ENCODE peak calls at places on chromosomes 4 and X, in seven cellular contexts. One of them, this sample, is unnamed.

GRCh38 chrX:71976753-71977152 is 66.1 kb downstream of the NHSL2 start:
- DNase-seq in brain microvascular endothelial cell: no peak
- DNase-seq in T1000: no peak
- DNase-seq in EH: no peak
- DNase-seq in naive B cell: no peak
- DNase-seq in Right ventricle myocardium superior: no peak
- DNase-seq in A172: no peak
- DNase-seq in this sample: no peak

GRCh38 chr4:137393043-137393442 is 139.3 kb downstream of the PCDH18 start:
- DNase-seq in Right ventricle myocardium superior: peak; percentile 38
- DNase-seq in A172: no peak
- DNase-seq in EH: no peak
- DNase-seq in naive B cell: no peak
- DNase-seq in T1000: no peak
- DNase-seq in brain microvascular endothelial cell: peak; percentile 27
- DNase-seq in this sample: peak; percentile 89

GRCh38 chrX:12878536-12878935 is 11.7 kb downstream of the TLR7 start:
- DNase-seq in brain microvascular endothelial cell: no peak
- DNase-seq in naive B cell: no peak
- DNase-seq in EH: no peak
- DNase-seq in T1000: no peak
- DNase-seq in A172: no peak
- DNase-seq in Right ventricle myocardium superior: no peak
- DNase-seq in this sample: peak; percentile 5

GRCh38 chr4:121693450-121693849 is 3.3 kb downstream of the ANXA5 start:
- DNase-seq in EH: no peak
- DNase-seq in brain microvascular endothelial cell: no peak
- DNase-seq in A172: no peak
- DNase-seq in T1000: no peak
- DNase-seq in Right ventricle myocardium superior: no peak
- DNase-seq in naive B cell: no peak
- DNase-seq in this sample: no peak

GRCh38 chrX:124347242-124347641 is 879 bp downstream of the SH2D1A start:
- DNase-seq in EH: no peak
- DNase-seq in Right ventricle myocardium superior: no peak
- DNase-seq in A172: no peak
- DNase-seq in T1000: no peak
- DNase-seq in naive B cell: no peak
- DNase-seq in brain microvascular endothelial cell: no peak
- DNase-seq in this sample: no peak

GRCh38 chr4:147492761-147493160 is 11.9 kb downstream of the EDNRA start:
- DNase-seq in Right ventricle myocardium superior: no peak
- DNase-seq in A172: no peak
- DNase-seq in naive B cell: no peak
- DNase-seq in EH: peak; percentile 89
- DNase-seq in T1000: no peak
- DNase-seq in brain microvascular endothelial cell: peak; percentile 92
- DNase-seq in this sample: peak; percentile 73

GRCh38 chrX:19678941-19679340 is 163.6 kb upstream of the MAP3K15 start:
- DNase-seq in brain microvascular endothelial cell: no peak
- DNase-seq in naive B cell: peak; percentile 30
- DNase-seq in EH: no peak
- DNase-seq in A172: no peak
- DNase-seq in T1000: no peak
- DNase-seq in Right ventricle myocardium superior: no peak
- DNase-seq in this sample: no peak

GRCh38 chr4:179804440-179804839 is 2362.2 kb upstream of the AGA start:
- DNase-seq in EH: no peak
- DNase-seq in T1000: peak; percentile 26
- DNase-seq in Right ventricle myocardium superior: no peak
- DNase-seq in A172: peak; percentile 67
- DNase-seq in brain microvascular endothelial cell: no peak
- DNase-seq in naive B cell: no peak
- DNase-seq in this sample: no peak

GRCh38 chr4:6560416-6561172 is 14.4 kb upstream of the MAN2B2 start:
- DNase-seq in EH: peak; percentile 64
- DNase-seq in Right ventricle myocardium superior: peak; percentile 20
- DNase-seq in brain microvascular endothelial cell: peak; percentile 47
- DNase-seq in naive B cell: no peak
- DNase-seq in T1000: no peak
- DNase-seq in A172: no peak
- DNase-seq in this sample: no peak

GRCh38 chr4:161680146-161680545 is 483.7 kb downstream of the FSTL5 start:
- DNase-seq in EH: no peak
- DNase-seq in naive B cell: no peak
- DNase-seq in A172: no peak
- DNase-seq in brain microvascular endothelial cell: no peak
- DNase-seq in Right ventricle myocardium superior: no peak
- DNase-seq in T1000: no peak
- DNase-seq in this sample: peak; percentile 8

GRCh38 chr4:16222957-16223527 is 3.2 kb downstream of the TAPT1 start:
- DNase-seq in Right ventricle myocardium superior: no peak
- DNase-seq in T1000: no peak
- DNase-seq in naive B cell: no peak
- DNase-seq in EH: no peak
- DNase-seq in brain microvascular endothelial cell: no peak
- DNase-seq in A172: no peak
- DNase-seq in this sample: no peak

GRCh38 chr4:185508162-185508561 is 27.1 kb downstream of the PDLIM3 start:
- DNase-seq in A172: no peak
- DNase-seq in T1000: no peak
- DNase-seq in naive B cell: no peak
- DNase-seq in brain microvascular endothelial cell: no peak
- DNase-seq in EH: no peak
- DNase-seq in Right ventricle myocardium superior: no peak
- DNase-seq in this sample: peak; percentile 90

GRCh38 chr4:77358315-77358928 is 201.4 kb downstream of the CCNG2 start:
- DNase-seq in T1000: no peak
- DNase-seq in A172: peak; percentile 23
- DNase-seq in naive B cell: peak; percentile 4
- DNase-seq in Right ventricle myocardium superior: no peak
- DNase-seq in EH: peak; percentile 52
- DNase-seq in brain microvascular endothelial cell: peak; percentile 24
- DNase-seq in this sample: peak; percentile 60

GRCh38 chr4:42865572-42866189 is 26.8 kb upstream of the GRXCR1 start:
- DNase-seq in naive B cell: peak; percentile 45
- DNase-seq in EH: peak; percentile 24
- DNase-seq in Right ventricle myocardium superior: no peak
- DNase-seq in A172: peak; percentile 42
- DNase-seq in T1000: peak; percentile 49
- DNase-seq in brain microvascular endothelial cell: peak; percentile 60
- DNase-seq in this sample: peak; percentile 77

GRCh38 chrX:44036336-44036735 is 63.1 kb upstream of the NDP start:
- DNase-seq in naive B cell: no peak
- DNase-seq in EH: peak; percentile 14
- DNase-seq in brain microvascular endothelial cell: peak; percentile 84
- DNase-seq in Right ventricle myocardium superior: no peak
- DNase-seq in T1000: no peak
- DNase-seq in A172: peak; percentile 70
- DNase-seq in this sample: peak; percentile 1

GRCh38 chr4:105944535-105944934 is 49.3 kb downstream of the NPNT start:
- DNase-seq in EH: peak; percentile 96
- DNase-seq in brain microvascular endothelial cell: peak; percentile 48
- DNase-seq in T1000: no peak
- DNase-seq in A172: peak; percentile 41
- DNase-seq in naive B cell: no peak
- DNase-seq in Right ventricle myocardium superior: no peak
- DNase-seq in this sample: no peak

GRCh38 chr4:102868153-102868781 is 525 bp upstream of the CISD2 start:
- DNase-seq in naive B cell: no peak
- DNase-seq in EH: no peak
- DNase-seq in A172: no peak
- DNase-seq in Right ventricle myocardium superior: peak; percentile 43
- DNase-seq in brain microvascular endothelial cell: no peak
- DNase-seq in T1000: no peak
- DNase-seq in this sample: no peak

GRCh38 chrX:119917877-119918276 is 22.2 kb downstream of the AKAP14 start:
- DNase-seq in A172: no peak
- DNase-seq in naive B cell: no peak
- DNase-seq in T1000: no peak
- DNase-seq in brain microvascular endothelial cell: no peak
- DNase-seq in Right ventricle myocardium superior: no peak
- DNase-seq in EH: no peak
- DNase-seq in this sample: no peak

GRCh38 chr4:109041463-109041862 is 261.0 kb downstream of the COL25A1 start:
- DNase-seq in EH: peak; percentile 66
- DNase-seq in naive B cell: no peak
- DNase-seq in A172: peak; percentile 66
- DNase-seq in T1000: no peak
- DNase-seq in Right ventricle myocardium superior: no peak
- DNase-seq in brain microvascular endothelial cell: peak; percentile 15
- DNase-seq in this sample: no peak

GRCh38 chr4:84691170-84691691 is 108.3 kb downstream of the CDS1 start:
- DNase-seq in T1000: peak; percentile 50
- DNase-seq in EH: peak; percentile 93
- DNase-seq in naive B cell: no peak
- DNase-seq in brain microvascular endothelial cell: peak; percentile 88
- DNase-seq in A172: peak; percentile 93
- DNase-seq in Right ventricle myocardium superior: no peak
- DNase-seq in this sample: no peak

GRCh38 chr4:87839309-87839946 is 6.7 kb downstream of the MEPE start:
- DNase-seq in A172: peak; percentile 34
- DNase-seq in EH: peak; percentile 60
- DNase-seq in naive B cell: no peak
- DNase-seq in Right ventricle myocardium superior: peak; percentile 43
- DNase-seq in T1000: no peak
- DNase-seq in brain microvascular endothelial cell: peak; percentile 34
- DNase-seq in this sample: peak; percentile 35

GRCh38 chrX:23904096-23904495 is 3.6 kb downstream of the APOO start:
- DNase-seq in EH: peak; percentile 48
- DNase-seq in naive B cell: no peak
- DNase-seq in Right ventricle myocardium superior: no peak
- DNase-seq in brain microvascular endothelial cell: peak; percentile 42
- DNase-seq in A172: peak; percentile 77
- DNase-seq in T1000: no peak
- DNase-seq in this sample: no peak

GRCh38 chr4:52037730-52038108 is 380 bp downstream of the SGCB start:
- DNase-seq in T1000: no peak
- DNase-seq in naive B cell: no peak
- DNase-seq in Right ventricle myocardium superior: peak; percentile 56
- DNase-seq in A172: peak; percentile 26
- DNase-seq in brain microvascular endothelial cell: no peak
- DNase-seq in EH: peak; percentile 51
- DNase-seq in this sample: peak; percentile 86

GRCh38 chr4:72951147-72951546 is 118.4 kb downstream of the COX18 start:
- DNase-seq in A172: no peak
- DNase-seq in naive B cell: no peak
- DNase-seq in T1000: no peak
- DNase-seq in EH: no peak
- DNase-seq in brain microvascular endothelial cell: no peak
- DNase-seq in Right ventricle myocardium superior: no peak
- DNase-seq in this sample: no peak

GRCh38 chr4:105088110-105088879 is 58.4 kb upstream of the TET2 start:
- DNase-seq in T1000: peak; percentile 26
- DNase-seq in A172: peak; percentile 90
- DNase-seq in Right ventricle myocardium superior: no peak
- DNase-seq in brain microvascular endothelial cell: peak; percentile 73
- DNase-seq in naive B cell: no peak
- DNase-seq in EH: peak; percentile 93
- DNase-seq in this sample: peak; percentile 27